ENCODE peak calls at places on chromosomes 11 and 22, in eight cellular contexts. N is T follicular helper cell; A is activated CD8-positive, alpha-beta memory T cell treated with anti-CD3 and anti-CD28 coated beads for 48 hours; Y is dermis blood vessel endothelial cell; B is substantia nigra; P is stimulated activated naive B cell treated with anti-CD40 and anti-IgM and Interleukin-4, amounts not matched to agents 10 μg/mL and 1 μg/mL and 100 μg/mL, for 72 hours; M is pancreas; S is GM23338. X is an unnamed sample.

GRCh38 chr11:213111-213510 is 5.6 kb downstream of the RIC8A start:
- DNase-seq in A (no peak), Y (no peak), B (no peak), P (no peak), S (no peak), N (no peak), M (no peak), X (no peak)

GRCh38 chr22:46537221-46537945 is at the start of gene CELSR1:
- DNase-seq in M (no peak), P (no peak), A (no peak), N (no peak), Y (peak; percentile 19), S (peak; percentile 71), B (no peak), X (peak; percentile 59)

GRCh38 chr22:49300951-49301397 is 526.7 kb downstream of the BRD1 start:
- DNase-seq in B (no peak), A (no peak), M (no peak), N (no peak), P (no peak), Y (no peak), S (no peak), X (no peak)

GRCh38 chr22:39592104-39593060 is 21.8 kb downstream of the CACNA1I start:
- DNase-seq in S (no peak), M (peak; percentile 50), A (no peak), Y (peak; percentile 56), P (no peak), N (no peak), B (no peak), X (peak; percentile 83)

GRCh38 chr11:81705283-81705682 is 1028.4 kb downstream of the FAM181B start:
- DNase-seq in N (no peak), S (no peak), P (no peak), B (no peak), A (no peak), M (no peak), Y (no peak), X (no peak)

GRCh38 chr22:35089139-35089538 is 23.2 kb downstream of the ISX start:
- DNase-seq in M (no peak), Y (no peak), P (no peak), A (no peak), B (no peak), N (no peak), S (no peak), X (no peak)

GRCh38 chr11:95925011-95925410 is 1.1 kb upstream of the MTMR2 start:
- DNase-seq in M (no peak), N (no peak), B (no peak), Y (peak; percentile 51), A (no peak), P (no peak), S (peak; percentile 23), X (peak; percentile 31)

GRCh38 chr11:128179049-128179448 is 408.3 kb downstream of the ETS1 start:
- DNase-seq in S (no peak), M (no peak), P (no peak), A (no peak), N (no peak), B (no peak), Y (no peak), X (no peak)

GRCh38 chr11:89487016-89487415 is 4.2 kb downstream of the NOX4 start:
- DNase-seq in P (no peak), M (no peak), S (no peak), A (no peak), B (no peak), Y (peak; percentile 17), N (no peak), X (no peak)

GRCh38 chr22:40732996-40733292 is 53.7 kb downstream of the MCHR1 start:
- DNase-seq in S (no peak), N (no peak), B (no peak), P (no peak), M (no peak), Y (no peak), A (no peak), X (no peak)

GRCh38 chr11:128903248-128904041 is 12.3 kb downstream of the KCNJ5 start:
- DNase-seq in A (no peak), Y (no peak), B (no peak), P (no peak), S (peak; percentile 79), M (no peak), N (no peak), X (no peak)

GRCh38 chr22:50678651-50679521 is 6.3 kb downstream of the SHANK3 start:
- DNase-seq in B (no peak), M (no peak), A (no peak), P (no peak), S (no peak), N (no peak), Y (no peak), X (no peak)

GRCh38 chr11:6655020-6655789 is 404 bp downstream of the DCHS1 start:
- DNase-seq in N (no peak), A (no peak), P (no peak), M (no peak), S (peak; percentile 41), Y (peak; percentile 46), B (no peak), X (no peak)

GRCh38 chr11:112082729-112083128 is 3.8 kb downstream of the TIMM8B start:
- DNase-seq in A (no peak), Y (no peak), B (no peak), N (no peak), S (no peak), M (no peak), P (no peak), X (no peak)

GRCh38 chr11:83523676-83524075 is 237.5 kb upstream of the CCDC90B start:
- DNase-seq in Y (no peak), S (peak; percentile 46), M (no peak), B (no peak), P (no peak), N (no peak), A (no peak), X (no peak)

GRCh38 chr22:46075764-46076531 is 74.4 kb upstream of the PPARA start:
- DNase-seq in S (no peak), A (no peak), B (no peak), N (no peak), M (peak; percentile 21), Y (peak; percentile 32), P (no peak), X (no peak)

GRCh38 chr11:115869780-115870431 is 365.7 kb upstream of the CADM1 start:
- DNase-seq in A (no peak), Y (no peak), P (no peak), N (no peak), M (no peak), S (peak; percentile 74), B (no peak), X (peak; percentile 25)

GRCh38 chr11:34351687-34352469 is 5.9 kb downstream of the ABTB2 start:
- DNase-seq in A (no peak), Y (no peak), M (no peak), B (no peak), S (no peak), P (peak; percentile 3), N (no peak), X (no peak)